ENCODE peak calls at places on chromosome 14, in nine cellular contexts. J is uterus; W is fibroblast of mammary gland; F is CD8-positive, alpha-beta T cell; S is WTC11; B is cardiac muscle cell; O is CD4-positive, alpha-beta T cell; K is mucosa of descending colon; I is bronchial epithelial cell. P is an unnamed sample.

GRCh38 chr14:37594238-37594915 is 672 bp downstream of the FOXA1 start:
- DNase-seq in W (peak; percentile 82), O (no peak), B (peak; percentile 86), S (peak; percentile 77), K (peak; percentile 56), J (no peak), I (peak; percentile 80), F (no peak), P (peak; percentile 94)

GRCh38 chr14:50906326-50906725 is 34.5 kb downstream of the ABHD12B start:
- DNase-seq in K (no peak), J (no peak), B (no peak), W (no peak), I (no peak), O (no peak), F (no peak), S (no peak), P (no peak)

GRCh38 chr14:50740858-50741257 is 72.8 kb upstream of the SAV1 start:
- DNase-seq in K (no peak), O (no peak), S (no peak), W (no peak), J (no peak), I (no peak), B (no peak), F (no peak), P (no peak)

GRCh38 chr14:58238252-58239247 is 6.1 kb upstream of the PSMA3 start:
- DNase-seq in O (no peak), S (no peak), B (peak; percentile 32), K (no peak), I (peak; percentile 35), W (peak; percentile 49), F (no peak), J (peak; percentile 36), P (no peak)

GRCh38 chr14:32698831-32699230 is 239.8 kb upstream of the NPAS3 start:
- DNase-seq in S (no peak), O (no peak), J (no peak), B (no peak), I (peak; percentile 69), W (peak; percentile 42), F (no peak), K (no peak), P (peak; percentile 46)

GRCh38 chr14:91996951-91997371 is 42.9 kb downstream of the TRIP11 start:
- DNase-seq in I (peak; percentile 81), O (no peak), J (no peak), W (peak; percentile 96), B (peak; percentile 28), F (no peak), K (no peak), S (no peak), P (peak; percentile 65)

GRCh38 chr14:92599786-92600185 is 86.2 kb downstream of the RIN3 start:
- DNase-seq in J (no peak), B (no peak), K (no peak), I (no peak), F (no peak), S (no peak), W (peak; percentile 36), O (no peak), P (no peak)

GRCh38 chr14:97848351-97848980 is 1051.3 kb downstream of the VRK1 start:
- DNase-seq in O (no peak), B (peak; percentile 33), J (no peak), W (no peak), F (no peak), K (no peak), S (no peak), I (no peak), P (no peak)

GRCh38 chr14:105223260-105223659 is 25.1 kb upstream of the BTBD6 start:
- DNase-seq in W (no peak), B (no peak), I (no peak), F (no peak), K (no peak), S (no peak), O (no peak), J (no peak), P (no peak)

GRCh38 chr14:99481745-99482099 is 513 bp downstream of the CCNK start:
- DNase-seq in W (peak; percentile 33), S (no peak), F (peak; percentile 18), I (peak; percentile 55), B (peak; percentile 43), K (no peak), O (no peak), J (no peak), P (peak; percentile 24)

GRCh38 chr14:71321556-71322315 is 414.5 kb downstream of the PCNX1 start:
- DNase-seq in F (no peak), O (no peak), K (no peak), B (peak; percentile 44), W (peak; percentile 67), I (peak; percentile 92), S (no peak), J (no peak), P (peak; percentile 93)

GRCh38 chr14:54652188-54652889 is 85.4 kb downstream of the SAMD4A start:
- DNase-seq in J (peak; percentile 89), O (no peak), B (peak; percentile 77), S (peak; percentile 59), I (peak; percentile 96), F (no peak), W (peak; percentile 99), K (peak; percentile 62), P (peak; percentile 90)

GRCh38 chr14:29262979-29263378 is 496.4 kb downstream of the FOXG1 start:
- DNase-seq in W (no peak), B (no peak), F (no peak), I (peak; percentile 91), J (no peak), S (no peak), O (no peak), K (no peak), P (no peak)

GRCh38 chr14:73462815-73463214 is 4.5 kb upstream of the NUMB start:
- DNase-seq in I (no peak), W (peak; percentile 60), F (no peak), O (no peak), S (no peak), J (no peak), B (no peak), K (no peak), P (no peak)

GRCh38 chr14:73759183-73759713 is 45.1 kb upstream of the PNMA1 start:
- DNase-seq in K (peak; percentile 86), B (peak; percentile 50), W (peak; percentile 45), I (no peak), O (no peak), F (no peak), J (peak; percentile 81), S (no peak), P (peak; percentile 38)

GRCh38 chr14:96442355-96442754 is 50.4 kb downstream of the AK7 start:
- DNase-seq in S (no peak), J (no peak), O (no peak), W (peak; percentile 17), B (no peak), F (no peak), I (no peak), K (no peak), P (no peak)

GRCh38 chr14:20720741-20721140 is 24.9 kb upstream of the EDDM3A start:
- DNase-seq in F (no peak), B (no peak), I (no peak), O (no peak), W (no peak), S (no peak), J (no peak), K (no peak), P (no peak)

GRCh38 chr14:100533647-100534485 is 53.4 kb downstream of the BEGAIN start:
- DNase-seq in F (no peak), J (peak; percentile 31), W (no peak), O (no peak), B (no peak), I (no peak), S (peak; percentile 9), K (peak; percentile 45), P (no peak)

GRCh38 chr14:52829527-52829926 is 38.1 kb upstream of the GNPNAT1 start:
- DNase-seq in F (no peak), S (no peak), W (no peak), I (no peak), K (no peak), B (no peak), J (no peak), O (no peak), P (no peak)

GRCh38 chr14:68692216-68692615 is 100.7 kb downstream of the ZFP36L1 start:
- DNase-seq in I (no peak), W (no peak), S (no peak), K (no peak), J (peak; percentile 28), F (no peak), B (no peak), O (no peak), P (no peak)

GRCh38 chr14:75426332-75427125 is 1.3 kb upstream of the JDP2 start:
- DNase-seq in J (no peak), I (no peak), S (no peak), O (no peak), B (no peak), W (no peak), F (no peak), K (no peak), P (no peak)

GRCh38 chr14:35406811-35407630 is 2.5 kb upstream of the NFKBIA start:
- DNase-seq in J (no peak), W (peak; percentile 81), K (no peak), O (no peak), B (peak; percentile 63), S (no peak), I (peak; percentile 84), F (no peak), P (peak; percentile 84)

GRCh38 chr14:61077946-61078738 is 97.1 kb downstream of the SLC38A6 start:
- DNase-seq in W (peak; percentile 66), J (no peak), I (peak; percentile 72), O (no peak), B (no peak), F (no peak), K (no peak), S (no peak), P (peak; percentile 67)
- TF ChIP-seq CTCF in W (no peak), J (no peak), I (no peak), O (no peak), B (no peak), F (no peak), K (no peak), S (no peak), P (no peak)

GRCh38 chr14:103188691-103189480 is 65.6 kb downstream of the TNFAIP2 start:
- DNase-seq in S (peak; percentile 61), J (peak; percentile 62), O (no peak), B (peak; percentile 47), F (peak; percentile 5), I (no peak), K (no peak), W (no peak), P (no peak)
- TF ChIP-seq CTCF in S (no peak), J (peak; percentile 77), O (no peak), B (peak; percentile 32), F (no peak), I (peak; percentile 11), K (no peak), W (no peak), P (no peak)

DNA sequence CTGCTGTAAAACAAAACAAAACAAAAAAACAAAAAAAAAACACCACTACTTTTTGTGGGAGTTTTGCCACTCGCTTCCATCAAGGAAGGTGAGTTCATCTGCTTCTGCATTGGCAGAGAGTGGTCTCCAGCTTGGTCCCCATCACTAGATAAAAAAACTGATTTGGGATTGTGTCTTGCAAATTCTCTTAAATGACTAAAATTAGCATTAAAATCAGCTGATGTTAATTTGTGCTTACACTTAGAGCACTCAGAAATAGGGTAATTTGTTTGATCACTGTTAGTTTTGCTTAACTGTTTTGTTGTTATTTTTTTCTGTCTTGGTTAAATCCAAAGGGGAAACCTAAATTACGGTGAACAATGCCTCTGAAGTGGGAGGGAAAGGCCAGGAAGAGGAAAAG is 1048.0 kb downstream of the LRFN5 start:
- DNase-seq in S (no peak), K (no peak), J (no peak), F (no peak), O (no peak), W (no peak), B (no peak), I (no peak), P (no peak)
- TF ChIP-seq CTCF in S (no peak), K (no peak), J (no peak), F (no peak), O (no peak), W (no peak), B (no peak), I (no peak), P (no peak)

GRCh38 chr14:106875503-106875902 is 1349.1 kb downstream of the TMEM121 start:
- DNase-seq in B (no peak), F (no peak), K (no peak), W (no peak), O (no peak), S (no peak), J (no peak), I (no peak), P (peak; percentile 27)
- TF ChIP-seq CTCF in B (no peak), F (no peak), K (peak; percentile 29), W (no peak), O (peak; percentile 32), S (no peak), J (no peak), I (peak; percentile 26), P (peak; percentile 49)

P was measured in MCF 10A.